ENCODE peak calls at places on chromosome 5, in seven cellular contexts. W, V, P, Q, S, O and L are unnamed samples.

GRCh38 chr5:17305964-17306725 is 88.7 kb downstream of the BASP1 start:
- DNase-seq in V (no peak), S (no peak), P (peak; percentile 59), W (peak; percentile 70), O (no peak), Q (no peak), L (no peak)

GRCh38 chr5:123089572-123089970 is 530 bp downstream of the PRDM6 start:
- DNase-seq in P (no peak), W (no peak), Q (peak; percentile 79), O (no peak), V (no peak), S (no peak), L (no peak)

GRCh38 chr5:139820130-139820529 is 24.5 kb downstream of the PSD2 start:
- DNase-seq in Q (peak; percentile 33), V (no peak), W (no peak), O (no peak), S (no peak), P (no peak), L (no peak)

GRCh38 chr5:59588922-59589321 is 304.6 kb downstream of the PDE4D start:
- DNase-seq in S (no peak), O (peak; percentile 3), P (peak; percentile 75), W (no peak), Q (no peak), V (no peak), L (no peak)

GRCh38 chr5:59174248-59174844 is 591.5 kb downstream of the RAB3C start:
- DNase-seq in Q (no peak), P (peak; percentile 80), S (peak; percentile 48), O (peak; percentile 78), V (peak; percentile 3), W (no peak), L (peak; percentile 67)

GRCh38 chr5:112342364-112342763 is 76.7 kb downstream of the EPB41L4A start:
- DNase-seq in V (no peak), P (no peak), Q (no peak), S (no peak), O (no peak), W (no peak), L (no peak)

GRCh38 chr5:141695627-141696180 is 13.7 kb upstream of the ARAP3 start:
- DNase-seq in W (peak; percentile 48), S (no peak), O (no peak), P (peak; percentile 74), V (no peak), Q (no peak), L (no peak)

GRCh38 chr5:180330810-180331646 is 22.1 kb downstream of the GFPT2 start:
- DNase-seq in V (no peak), W (peak; percentile 31), Q (peak; percentile 94), O (no peak), S (no peak), P (peak; percentile 99), L (no peak)

GRCh38 chr5:152644316-152644715 is 239.2 kb upstream of the NMUR2 start:
- DNase-seq in S (no peak), W (no peak), P (no peak), Q (no peak), V (no peak), O (no peak), L (no peak)